ENCODE peak calls at places on chromosomes 6 and 20, in nine cellular contexts. One of them, this sample, is unnamed.

GRCh38 chr6:135128268-135128914 is 52.7 kb upstream of the MYB start:
- DNase-seq in tibial artery: no peak
- DNase-seq in left ventricle myocardium inferior: no peak
- DNase-seq in GM23248: no peak
- DNase-seq in lung: no peak
- DNase-seq in AG04450: no peak
- DNase-seq in thoracic aorta: no peak
- DNase-seq in HCT116: no peak
- DNase-seq in heart right ventricle: no peak
- DNase-seq in this sample: no peak

GRCh38 chr20:46230811-46231282 is 77.5 kb downstream of the CDH22 start:
- DNase-seq in tibial artery: no peak
- DNase-seq in left ventricle myocardium inferior: peak
- DNase-seq in GM23248: peak
- DNase-seq in lung: no peak
- DNase-seq in AG04450: no peak
- DNase-seq in thoracic aorta: no peak
- DNase-seq in HCT116: no peak
- DNase-seq in heart right ventricle: no peak
- DNase-seq in this sample: no peak

GRCh38 chr6:151445482-151445881 is 6.4 kb downstream of the RMND1 start:
- DNase-seq in tibial artery: no peak
- DNase-seq in left ventricle myocardium inferior: no peak
- DNase-seq in GM23248: peak
- DNase-seq in lung: no peak
- DNase-seq in AG04450: peak
- DNase-seq in thoracic aorta: no peak
- DNase-seq in HCT116: no peak
- DNase-seq in heart right ventricle: no peak
- DNase-seq in this sample: no peak

GRCh38 chr6:474454-475185 is 83.1 kb downstream of the IRF4 start:
- DNase-seq in tibial artery: no peak
- DNase-seq in left ventricle myocardium inferior: no peak
- DNase-seq in GM23248: no peak
- DNase-seq in lung: no peak
- DNase-seq in AG04450: no peak
- DNase-seq in thoracic aorta: no peak
- DNase-seq in HCT116: no peak
- DNase-seq in heart right ventricle: no peak
- DNase-seq in this sample: no peak

GRCh38 chr6:121236984-121237383 is 97.3 kb downstream of the TBC1D32 start:
- DNase-seq in tibial artery: no peak
- DNase-seq in left ventricle myocardium inferior: no peak
- DNase-seq in GM23248: no peak
- DNase-seq in lung: no peak
- DNase-seq in AG04450: no peak
- DNase-seq in thoracic aorta: no peak
- DNase-seq in HCT116: no peak
- DNase-seq in heart right ventricle: no peak
- DNase-seq in this sample: no peak

GRCh38 chr20:31543966-31544598 is 29.8 kb downstream of the HM13 start:
- DNase-seq in tibial artery: no peak
- DNase-seq in left ventricle myocardium inferior: no peak
- DNase-seq in GM23248: peak
- DNase-seq in lung: peak
- DNase-seq in AG04450: peak
- DNase-seq in thoracic aorta: no peak
- DNase-seq in HCT116: no peak
- DNase-seq in heart right ventricle: no peak
- DNase-seq in this sample: no peak

GRCh38 chr20:23136893-23137745 is 51.0 kb upstream of the CD93 start:
- DNase-seq in tibial artery: peak
- DNase-seq in left ventricle myocardium inferior: no peak
- DNase-seq in GM23248: no peak
- DNase-seq in lung: no peak
- DNase-seq in AG04450: no peak
- DNase-seq in thoracic aorta: no peak
- DNase-seq in HCT116: no peak
- DNase-seq in heart right ventricle: no peak
- DNase-seq in this sample: peak

GRCh38 chr6:143634486-143634885 is 43.3 kb upstream of the PHACTR2 start:
- DNase-seq in tibial artery: no peak
- DNase-seq in left ventricle myocardium inferior: no peak
- DNase-seq in GM23248: peak
- DNase-seq in lung: no peak
- DNase-seq in AG04450: no peak
- DNase-seq in thoracic aorta: no peak
- DNase-seq in HCT116: no peak
- DNase-seq in heart right ventricle: no peak
- DNase-seq in this sample: no peak

GRCh38 chr6:169220068-169220964 is 33.3 kb downstream of the THBS2 start:
- DNase-seq in tibial artery: no peak
- DNase-seq in left ventricle myocardium inferior: no peak
- DNase-seq in GM23248: no peak
- DNase-seq in lung: peak
- DNase-seq in AG04450: no peak
- DNase-seq in thoracic aorta: no peak
- DNase-seq in HCT116: no peak
- DNase-seq in heart right ventricle: no peak
- DNase-seq in this sample: no peak

GRCh38 chr6:54086439-54086838 is 24.8 kb upstream of the MLIP start:
- DNase-seq in tibial artery: no peak
- DNase-seq in left ventricle myocardium inferior: no peak
- DNase-seq in GM23248: peak
- DNase-seq in lung: no peak
- DNase-seq in AG04450: no peak
- DNase-seq in thoracic aorta: no peak
- DNase-seq in HCT116: no peak
- DNase-seq in heart right ventricle: no peak
- DNase-seq in this sample: no peak

GRCh38 chr6:7504041-7504440 is 37.4 kb upstream of the DSP start:
- DNase-seq in tibial artery: no peak
- DNase-seq in left ventricle myocardium inferior: no peak
- DNase-seq in GM23248: peak
- DNase-seq in lung: no peak
- DNase-seq in AG04450: no peak
- DNase-seq in thoracic aorta: no peak
- DNase-seq in HCT116: no peak
- DNase-seq in heart right ventricle: no peak
- DNase-seq in this sample: no peak
- H3K27ac ChIP-seq in tibial artery: no peak
- H3K27ac ChIP-seq in left ventricle myocardium inferior: no peak
- H3K27ac ChIP-seq in GM23248: no peak
- H3K27ac ChIP-seq in lung: no peak
- H3K27ac ChIP-seq in AG04450: no peak
- H3K27ac ChIP-seq in thoracic aorta: no peak
- H3K27ac ChIP-seq in HCT116: no peak
- H3K27ac ChIP-seq in heart right ventricle: no peak
- H3K27ac ChIP-seq in this sample: no peak

GRCh38 chr20:58906894-58907293 is 54.4 kb downstream of the GNAS start:
- DNase-seq in tibial artery: no peak
- DNase-seq in left ventricle myocardium inferior: no peak
- DNase-seq in GM23248: peak
- DNase-seq in lung: no peak
- DNase-seq in AG04450: no peak
- DNase-seq in thoracic aorta: no peak
- DNase-seq in HCT116: no peak
- DNase-seq in heart right ventricle: no peak
- DNase-seq in this sample: no peak
- H3K27ac ChIP-seq in tibial artery: peak
- H3K27ac ChIP-seq in left ventricle myocardium inferior: peak
- H3K27ac ChIP-seq in GM23248: peak
- H3K27ac ChIP-seq in lung: peak
- H3K27ac ChIP-seq in AG04450: peak
- H3K27ac ChIP-seq in thoracic aorta: peak
- H3K27ac ChIP-seq in HCT116: peak
- H3K27ac ChIP-seq in heart right ventricle: peak
- H3K27ac ChIP-seq in this sample: peak

GRCh38 chr20:61278296-61278695 is 26.2 kb downstream of the CDH4 start:
- DNase-seq in tibial artery: no peak
- DNase-seq in left ventricle myocardium inferior: no peak
- DNase-seq in GM23248: no peak
- DNase-seq in lung: no peak
- DNase-seq in AG04450: no peak
- DNase-seq in thoracic aorta: no peak
- DNase-seq in HCT116: no peak
- DNase-seq in heart right ventricle: no peak
- DNase-seq in this sample: no peak
- H3K27ac ChIP-seq in tibial artery: no peak
- H3K27ac ChIP-seq in left ventricle myocardium inferior: no peak
- H3K27ac ChIP-seq in GM23248: no peak
- H3K27ac ChIP-seq in lung: no peak
- H3K27ac ChIP-seq in AG04450: no peak
- H3K27ac ChIP-seq in thoracic aorta: no peak
- H3K27ac ChIP-seq in HCT116: no peak
- H3K27ac ChIP-seq in heart right ventricle: no peak
- H3K27ac ChIP-seq in this sample: no peak

GRCh38 chr6:25387483-25387882 is 108.3 kb downstream of the CARMIL1 start:
- DNase-seq in tibial artery: no peak
- DNase-seq in left ventricle myocardium inferior: no peak
- DNase-seq in GM23248: no peak
- DNase-seq in lung: no peak
- DNase-seq in AG04450: no peak
- DNase-seq in thoracic aorta: no peak
- DNase-seq in HCT116: no peak
- DNase-seq in heart right ventricle: no peak
- DNase-seq in this sample: no peak
- H3K27ac ChIP-seq in tibial artery: no peak
- H3K27ac ChIP-seq in left ventricle myocardium inferior: no peak
- H3K27ac ChIP-seq in GM23248: no peak
- H3K27ac ChIP-seq in lung: no peak
- H3K27ac ChIP-seq in AG04450: no peak
- H3K27ac ChIP-seq in thoracic aorta: no peak
- H3K27ac ChIP-seq in HCT116: no peak
- H3K27ac ChIP-seq in heart right ventricle: no peak
- H3K27ac ChIP-seq in this sample: no peak

GRCh38 chr6:53009056-53009455 is 14.0 kb upstream of the GSTA4 start:
- DNase-seq in tibial artery: no peak
- DNase-seq in left ventricle myocardium inferior: no peak
- DNase-seq in GM23248: no peak
- DNase-seq in lung: no peak
- DNase-seq in AG04450: no peak
- DNase-seq in thoracic aorta: no peak
- DNase-seq in HCT116: no peak
- DNase-seq in heart right ventricle: no peak
- DNase-seq in this sample: no peak
- H3K27ac ChIP-seq in tibial artery: no peak
- H3K27ac ChIP-seq in left ventricle myocardium inferior: no peak
- H3K27ac ChIP-seq in GM23248: no peak
- H3K27ac ChIP-seq in lung: no peak
- H3K27ac ChIP-seq in AG04450: no peak
- H3K27ac ChIP-seq in thoracic aorta: no peak
- H3K27ac ChIP-seq in HCT116: no peak
- H3K27ac ChIP-seq in heart right ventricle: no peak
- H3K27ac ChIP-seq in this sample: no peak

DNA sequence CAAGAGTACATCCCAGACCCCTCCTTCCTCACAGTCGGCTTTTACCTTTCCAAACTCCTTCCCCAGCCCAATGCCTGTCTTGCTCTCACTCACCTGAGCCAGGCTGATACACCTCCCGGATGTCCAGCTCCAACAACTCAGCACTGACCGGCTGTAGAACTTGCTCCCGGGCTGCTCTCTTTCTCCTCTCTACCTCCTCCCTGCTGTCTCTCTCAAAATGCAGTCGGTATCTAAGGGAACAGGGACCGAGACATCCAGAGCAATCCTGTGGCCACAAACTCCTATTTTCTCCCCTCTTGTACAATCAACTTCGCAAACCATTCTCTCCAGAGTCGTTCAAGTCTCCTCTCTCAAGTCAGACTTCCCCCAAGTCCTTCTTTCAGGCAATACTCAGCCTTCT is 1.3 kb downstream of the GNL1 start:
- DNase-seq in tibial artery: no peak
- DNase-seq in left ventricle myocardium inferior: no peak
- DNase-seq in GM23248: peak
- DNase-seq in lung: no peak
- DNase-seq in AG04450: no peak
- DNase-seq in thoracic aorta: no peak
- DNase-seq in HCT116: no peak
- DNase-seq in heart right ventricle: no peak
- DNase-seq in this sample: no peak
- H3K27ac ChIP-seq in tibial artery: peak
- H3K27ac ChIP-seq in left ventricle myocardium inferior: peak
- H3K27ac ChIP-seq in GM23248: peak
- H3K27ac ChIP-seq in lung: peak
- H3K27ac ChIP-seq in AG04450: peak
- H3K27ac ChIP-seq in thoracic aorta: peak
- H3K27ac ChIP-seq in HCT116: peak
- H3K27ac ChIP-seq in heart right ventricle: peak
- H3K27ac ChIP-seq in this sample: peak

GRCh38 chr6:43503443-43503842 is 6.7 kb downstream of the LRRC73 start:
- DNase-seq in tibial artery: peak
- DNase-seq in left ventricle myocardium inferior: no peak
- DNase-seq in GM23248: no peak
- DNase-seq in lung: no peak
- DNase-seq in AG04450: no peak
- DNase-seq in thoracic aorta: no peak
- DNase-seq in HCT116: no peak
- DNase-seq in heart right ventricle: no peak
- DNase-seq in this sample: no peak

GRCh38 chr6:43505718-43506117 is 4.4 kb downstream of the LRRC73 start:
- DNase-seq in tibial artery: peak
- DNase-seq in left ventricle myocardium inferior: no peak
- DNase-seq in GM23248: no peak
- DNase-seq in lung: no peak
- DNase-seq in AG04450: no peak
- DNase-seq in thoracic aorta: no peak
- DNase-seq in HCT116: no peak
- DNase-seq in heart right ventricle: no peak
- DNase-seq in this sample: no peak

GRCh38 chr6:43504756-43505593 is 5.2 kb downstream of the LRRC73 start:
- DNase-seq in tibial artery: no peak
- DNase-seq in left ventricle myocardium inferior: no peak
- DNase-seq in GM23248: no peak
- DNase-seq in lung: no peak
- DNase-seq in AG04450: no peak
- DNase-seq in thoracic aorta: no peak
- DNase-seq in HCT116: no peak
- DNase-seq in heart right ventricle: no peak
- DNase-seq in this sample: peak

GRCh38 chr6:43500921-43501320 is 9.2 kb downstream of the LRRC73 start:
- DNase-seq in tibial artery: no peak
- DNase-seq in left ventricle myocardium inferior: no peak
- DNase-seq in GM23248: no peak
- DNase-seq in lung: no peak
- DNase-seq in AG04450: no peak
- DNase-seq in thoracic aorta: no peak
- DNase-seq in HCT116: no peak
- DNase-seq in heart right ventricle: no peak
- DNase-seq in this sample: no peak

DNA sequence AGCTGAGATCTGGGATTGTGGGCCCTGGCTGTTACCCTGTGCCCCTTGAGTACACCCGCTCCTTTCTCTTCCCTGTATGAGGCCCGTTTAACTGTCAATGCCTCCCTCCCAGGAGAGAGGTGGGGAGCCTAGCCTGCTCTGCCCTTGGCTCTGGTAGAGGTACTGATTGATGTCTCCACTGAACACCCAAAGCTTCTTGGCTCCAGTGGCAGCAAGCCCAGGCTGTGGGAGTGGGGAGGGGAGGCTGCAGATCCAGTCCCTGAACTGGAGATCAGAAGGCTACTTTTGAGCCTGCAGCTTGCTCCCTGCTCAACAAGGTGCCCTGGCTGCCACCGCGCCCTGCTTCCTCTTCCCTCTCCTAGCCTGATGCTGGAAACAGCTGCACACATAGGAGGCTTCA is 7.5 kb downstream of the LRRC73 start:
- DNase-seq in tibial artery: no peak
- DNase-seq in left ventricle myocardium inferior: no peak
- DNase-seq in GM23248: no peak
- DNase-seq in lung: no peak
- DNase-seq in AG04450: no peak
- DNase-seq in thoracic aorta: no peak
- DNase-seq in HCT116: no peak
- DNase-seq in heart right ventricle: no peak
- DNase-seq in this sample: peak
- H3K27ac ChIP-seq in tibial artery: no peak
- H3K27ac ChIP-seq in left ventricle myocardium inferior: peak
- H3K27ac ChIP-seq in GM23248: no peak
- H3K27ac ChIP-seq in lung: no peak
- H3K27ac ChIP-seq in AG04450: no peak
- H3K27ac ChIP-seq in thoracic aorta: no peak
- H3K27ac ChIP-seq in HCT116: no peak
- H3K27ac ChIP-seq in heart right ventricle: no peak
- H3K27ac ChIP-seq in this sample: no peak